ENCODE peak calls at places on chromosomes 5 and 9, in six cellular contexts. S is adipocyte, U is stromal cell of bone marrow, F is cardiac fibroblast, V is stomach, M is GM12865. Q is an unnamed sample.

GRCh38 chr5:151612689-151613427 is 21.7 kb upstream of the FAT2 start:
- DNase-seq in S (no peak), V (no peak), U (no peak), M (peak), F (no peak), Q (no peak)

GRCh38 chr5:173094012-173094661 is 38.0 kb downstream of the CREBRF start:
- DNase-seq in M (no peak), F (peak), S (peak), V (no peak), U (peak), Q (peak)

GRCh38 chr9:113454914-113455761 is 8.4 kb upstream of the RGS3 start:
- DNase-seq in U (peak), M (peak), F (peak), S (peak), V (peak), Q (peak)

GRCh38 chr5:756865-757345 is 27.6 kb downstream of the ZDHHC11B start:
- DNase-seq in V (peak), F (no peak), S (no peak), M (no peak), U (no peak), Q (no peak)

GRCh38 chr5:122844916-122845252 is 529 bp upstream of the SNX24 start:
- DNase-seq in M (peak), F (no peak), S (no peak), V (no peak), U (no peak), Q (no peak)

GRCh38 chr5:116289276-116289675 is 204.5 kb downstream of the COMMD10 start:
- DNase-seq in M (no peak), V (no peak), F (no peak), S (no peak), U (no peak), Q (no peak)

GRCh38 chr9:82022121-82022520 is 33.5 kb downstream of the SPATA31D1 start:
- DNase-seq in U (no peak), V (no peak), F (no peak), M (no peak), S (peak), Q (no peak)

GRCh38 chr9:95874303-95874988 is 1.0 kb upstream of the ERCC6L2 start:
- DNase-seq in U (no peak), V (no peak), S (peak), F (no peak), M (peak), Q (peak)

GRCh38 chr5:177132504-177133118 is 962 bp upstream of the NSD1 start:
- DNase-seq in S (no peak), U (no peak), F (no peak), M (no peak), V (no peak), Q (peak)

GRCh38 chr5:53942724-53943123 is 367.6 kb downstream of the ARL15 start:
- DNase-seq in M (no peak), S (no peak), U (no peak), V (no peak), F (peak), Q (peak)

GRCh38 chr5:2180456-2180855 is 297.7 kb upstream of the IRX4 start:
- DNase-seq in V (no peak), F (no peak), U (no peak), S (no peak), M (no peak), Q (no peak)

GRCh38 chr9:91359734-91360470 is 1.8 kb downstream of the AUH start:
- DNase-seq in F (no peak), S (peak), M (no peak), U (no peak), V (no peak), Q (peak)

GRCh38 chr9:129280236-129281231 is 102.5 kb upstream of the IER5L start:
- DNase-seq in F (no peak), U (no peak), V (no peak), M (no peak), S (no peak), Q (no peak)

GRCh38 chr5:35487255-35488035 is 130.2 kb upstream of the SPEF2 start:
- DNase-seq in S (peak), M (no peak), F (no peak), U (no peak), V (no peak), Q (no peak)

GRCh38 chr5:30413540-30413939 is 779.9 kb upstream of the CDH6 start:
- DNase-seq in V (no peak), F (no peak), S (peak), U (no peak), M (no peak), Q (no peak)

GRCh38 chr9:111965566-111966019 is 69.0 kb downstream of the UGCG start:
- DNase-seq in S (peak), U (peak), F (peak), M (peak), V (no peak), Q (peak)

GRCh38 chr5:179549973-179550510 is 312 bp upstream of the RUFY1 start:
- DNase-seq in F (no peak), S (no peak), U (no peak), M (peak), V (no peak), Q (peak)

GRCh38 chr9:130402645-130403440 is 41.9 kb upstream of the ASS1 start:
- DNase-seq in V (no peak), U (no peak), M (no peak), F (no peak), S (no peak), Q (no peak)

GRCh38 chr9:106874031-106874430 is 11.1 kb downstream of the ZNF462 start:
- DNase-seq in S (no peak), U (no peak), V (no peak), M (no peak), F (no peak), Q (peak)

GRCh38 chr9:76810377-76810957 is 46.2 kb downstream of the PCA3 start:
- DNase-seq in U (peak), F (peak), V (no peak), M (peak), S (peak), Q (peak)

GRCh38 chr5:16508730-16509531 is 43.3 kb upstream of the ZNF622 start:
- DNase-seq in V (peak), U (no peak), M (no peak), S (no peak), F (no peak), Q (no peak)

GRCh38 chr9:5953743-5954707 is 61.4 kb downstream of the RANBP6 start:
- DNase-seq in M (no peak), S (peak), V (no peak), F (peak), U (no peak), Q (peak)

GRCh38 chr5:98968056-98968564 is 39.3 kb upstream of the CHD1 start:
- DNase-seq in S (no peak), M (no peak), V (no peak), F (no peak), U (no peak), Q (no peak)

GRCh38 chr5:5494489-5495402 is 72.3 kb downstream of the ICE1 start:
- DNase-seq in U (peak), S (peak), M (peak), F (peak), V (peak), Q (peak)

GRCh38 chr9:114180701-114181582 is 25.6 kb downstream of the COL27A1 start:
- DNase-seq in U (no peak), S (peak), V (no peak), F (peak), M (no peak), Q (peak)